ENCODE peak calls at places on chromosomes 5 and 9, in ten cellular contexts. One of them, this sample, is unnamed.

GRCh38 chr5:133799556-133799955 is 168.9 kb downstream of the C5orf15 start:
- DNase-seq in fibroblast of lung: no peak
- DNase-seq in Peyer's patch: no peak
- DNase-seq in vagina: no peak
- DNase-seq in brain microvascular endothelial cell: no peak
- DNase-seq in GM06990: no peak
- DNase-seq in prostate gland: no peak
- DNase-seq in AG04450: no peak
- DNase-seq in ovary: no peak
- DNase-seq in astrocyte of the spinal cord: no peak
- DNase-seq in this sample: no peak

GRCh38 chr5:172497591-172498255 is 43.4 kb upstream of the SH3PXD2B start:
- DNase-seq in GM06990: no peak
- DNase-seq in vagina: peak; percentile 58
- DNase-seq in prostate gland: peak; percentile 2
- DNase-seq in astrocyte of the spinal cord: no peak
- DNase-seq in Peyer's patch: no peak
- DNase-seq in ovary: peak; percentile 5
- DNase-seq in AG04450: no peak
- DNase-seq in brain microvascular endothelial cell: no peak
- DNase-seq in fibroblast of lung: no peak
- DNase-seq in this sample: no peak

GRCh38 chr5:116531635-116532034 is 43.0 kb downstream of the SEMA6A start:
- DNase-seq in vagina: no peak
- DNase-seq in brain microvascular endothelial cell: no peak
- DNase-seq in ovary: no peak
- DNase-seq in astrocyte of the spinal cord: no peak
- DNase-seq in Peyer's patch: no peak
- DNase-seq in prostate gland: no peak
- DNase-seq in AG04450: no peak
- DNase-seq in fibroblast of lung: no peak
- DNase-seq in GM06990: no peak
- DNase-seq in this sample: no peak

GRCh38 chr5:39863926-39864572 is 439.3 kb upstream of the DAB2 start:
- DNase-seq in brain microvascular endothelial cell: no peak
- DNase-seq in Peyer's patch: no peak
- DNase-seq in astrocyte of the spinal cord: no peak
- DNase-seq in vagina: no peak
- DNase-seq in prostate gland: peak; percentile 21
- DNase-seq in GM06990: no peak
- DNase-seq in ovary: no peak
- DNase-seq in AG04450: no peak
- DNase-seq in fibroblast of lung: no peak
- DNase-seq in this sample: no peak

GRCh38 chr5:121189569-121190305 is 661.9 kb upstream of the FTMT start:
- DNase-seq in Peyer's patch: no peak
- DNase-seq in astrocyte of the spinal cord: peak; percentile 79
- DNase-seq in fibroblast of lung: peak; percentile 74
- DNase-seq in vagina: no peak
- DNase-seq in prostate gland: no peak
- DNase-seq in brain microvascular endothelial cell: peak; percentile 63
- DNase-seq in GM06990: no peak
- DNase-seq in ovary: no peak
- DNase-seq in AG04450: peak; percentile 20
- DNase-seq in this sample: no peak

GRCh38 chr5:159619826-159620225 is 289.5 kb upstream of the IL12B start:
- DNase-seq in astrocyte of the spinal cord: no peak
- DNase-seq in fibroblast of lung: no peak
- DNase-seq in AG04450: no peak
- DNase-seq in Peyer's patch: no peak
- DNase-seq in prostate gland: no peak
- DNase-seq in vagina: no peak
- DNase-seq in brain microvascular endothelial cell: no peak
- DNase-seq in GM06990: no peak
- DNase-seq in ovary: no peak
- DNase-seq in this sample: no peak

GRCh38 chr9:129235931-129236331 is 57.9 kb upstream of the IER5L start:
- DNase-seq in prostate gland: no peak
- DNase-seq in GM06990: peak; percentile 46
- DNase-seq in astrocyte of the spinal cord: no peak
- DNase-seq in ovary: no peak
- DNase-seq in fibroblast of lung: no peak
- DNase-seq in Peyer's patch: peak; percentile 66
- DNase-seq in AG04450: no peak
- DNase-seq in vagina: no peak
- DNase-seq in brain microvascular endothelial cell: no peak
- DNase-seq in this sample: no peak

GRCh38 chr9:114266969-114267368 is 55.9 kb upstream of the ORM1 start:
- DNase-seq in vagina: no peak
- DNase-seq in AG04450: no peak
- DNase-seq in fibroblast of lung: no peak
- DNase-seq in GM06990: no peak
- DNase-seq in brain microvascular endothelial cell: no peak
- DNase-seq in Peyer's patch: no peak
- DNase-seq in prostate gland: no peak
- DNase-seq in astrocyte of the spinal cord: peak; percentile 67
- DNase-seq in ovary: no peak
- DNase-seq in this sample: no peak

GRCh38 chr9:127455299-127455992 is 4.1 kb downstream of the LRSAM1 start:
- DNase-seq in vagina: no peak
- DNase-seq in brain microvascular endothelial cell: no peak
- DNase-seq in prostate gland: no peak
- DNase-seq in fibroblast of lung: no peak
- DNase-seq in ovary: no peak
- DNase-seq in GM06990: no peak
- DNase-seq in Peyer's patch: no peak
- DNase-seq in AG04450: no peak
- DNase-seq in astrocyte of the spinal cord: no peak
- DNase-seq in this sample: no peak

GRCh38 chr5:29296548-29296947 is 1896.9 kb upstream of the CDH6 start:
- DNase-seq in vagina: no peak
- DNase-seq in astrocyte of the spinal cord: no peak
- DNase-seq in brain microvascular endothelial cell: no peak
- DNase-seq in ovary: no peak
- DNase-seq in GM06990: peak; percentile 1
- DNase-seq in AG04450: no peak
- DNase-seq in fibroblast of lung: no peak
- DNase-seq in Peyer's patch: no peak
- DNase-seq in prostate gland: no peak
- DNase-seq in this sample: no peak

GRCh38 chr5:81787843-81788242 is 36.9 kb upstream of the SSBP2 start:
- DNase-seq in vagina: no peak
- DNase-seq in fibroblast of lung: peak; percentile 95
- DNase-seq in astrocyte of the spinal cord: peak; percentile 85
- DNase-seq in prostate gland: peak; percentile 62
- DNase-seq in Peyer's patch: peak; percentile 31
- DNase-seq in GM06990: no peak
- DNase-seq in AG04450: peak; percentile 34
- DNase-seq in ovary: peak; percentile 70
- DNase-seq in brain microvascular endothelial cell: peak; percentile 55
- DNase-seq in this sample: peak; percentile 32

GRCh38 chr9:131404987-131405386 is 11.1 kb downstream of the PRRC2B start:
- DNase-seq in astrocyte of the spinal cord: no peak
- DNase-seq in fibroblast of lung: no peak
- DNase-seq in prostate gland: no peak
- DNase-seq in brain microvascular endothelial cell: no peak
- DNase-seq in Peyer's patch: no peak
- DNase-seq in GM06990: no peak
- DNase-seq in AG04450: no peak
- DNase-seq in vagina: no peak
- DNase-seq in ovary: no peak
- DNase-seq in this sample: no peak
- H3K4me3 ChIP-seq in astrocyte of the spinal cord: no peak overlapping the region
- H3K4me3 ChIP-seq in fibroblast of lung: peak overlapping the region; percentile 2
- H3K4me3 ChIP-seq in prostate gland: no peak overlapping the region
- H3K4me3 ChIP-seq in brain microvascular endothelial cell: no peak overlapping the region
- H3K4me3 ChIP-seq in Peyer's patch: no peak overlapping the region
- H3K4me3 ChIP-seq in GM06990: no peak overlapping the region
- H3K4me3 ChIP-seq in AG04450: peak overlapping the region; percentile 4
- H3K4me3 ChIP-seq in vagina: no peak overlapping the region
- H3K4me3 ChIP-seq in ovary: no peak overlapping the region
- H3K4me3 ChIP-seq in this sample: no peak overlapping the region

GRCh38 chr5:139383993-139384590 is 995 bp upstream of the SLC23A1 start:
- DNase-seq in Peyer's patch: no peak
- DNase-seq in GM06990: no peak
- DNase-seq in prostate gland: peak; percentile 69
- DNase-seq in fibroblast of lung: no peak
- DNase-seq in ovary: no peak
- DNase-seq in vagina: no peak
- DNase-seq in astrocyte of the spinal cord: no peak
- DNase-seq in AG04450: no peak
- DNase-seq in brain microvascular endothelial cell: no peak
- DNase-seq in this sample: no peak

GRCh38 chr5:139383275-139383992 is at the start of gene SLC23A1:
- DNase-seq in prostate gland: no peak
- DNase-seq in astrocyte of the spinal cord: no peak
- DNase-seq in brain microvascular endothelial cell: no peak
- DNase-seq in AG04450: no peak
- DNase-seq in Peyer's patch: no peak
- DNase-seq in GM06990: no peak
- DNase-seq in ovary: no peak
- DNase-seq in vagina: no peak
- DNase-seq in fibroblast of lung: no peak
- DNase-seq in this sample: no peak

GRCh38 chr5:139386039-139386438 is 2.9 kb upstream of the SLC23A1 start:
- DNase-seq in prostate gland: no peak
- DNase-seq in fibroblast of lung: no peak
- DNase-seq in astrocyte of the spinal cord: no peak
- DNase-seq in Peyer's patch: no peak
- DNase-seq in vagina: no peak
- DNase-seq in GM06990: no peak
- DNase-seq in brain microvascular endothelial cell: no peak
- DNase-seq in ovary: no peak
- DNase-seq in AG04450: no peak
- DNase-seq in this sample: no peak

GRCh38 chr5:139384591-139385051 is 1.5 kb upstream of the SLC23A1 start:
- DNase-seq in brain microvascular endothelial cell: no peak
- DNase-seq in Peyer's patch: no peak
- DNase-seq in prostate gland: no peak
- DNase-seq in GM06990: no peak
- DNase-seq in astrocyte of the spinal cord: no peak
- DNase-seq in vagina: no peak
- DNase-seq in AG04450: no peak
- DNase-seq in fibroblast of lung: no peak
- DNase-seq in ovary: no peak
- DNase-seq in this sample: no peak

DNA sequence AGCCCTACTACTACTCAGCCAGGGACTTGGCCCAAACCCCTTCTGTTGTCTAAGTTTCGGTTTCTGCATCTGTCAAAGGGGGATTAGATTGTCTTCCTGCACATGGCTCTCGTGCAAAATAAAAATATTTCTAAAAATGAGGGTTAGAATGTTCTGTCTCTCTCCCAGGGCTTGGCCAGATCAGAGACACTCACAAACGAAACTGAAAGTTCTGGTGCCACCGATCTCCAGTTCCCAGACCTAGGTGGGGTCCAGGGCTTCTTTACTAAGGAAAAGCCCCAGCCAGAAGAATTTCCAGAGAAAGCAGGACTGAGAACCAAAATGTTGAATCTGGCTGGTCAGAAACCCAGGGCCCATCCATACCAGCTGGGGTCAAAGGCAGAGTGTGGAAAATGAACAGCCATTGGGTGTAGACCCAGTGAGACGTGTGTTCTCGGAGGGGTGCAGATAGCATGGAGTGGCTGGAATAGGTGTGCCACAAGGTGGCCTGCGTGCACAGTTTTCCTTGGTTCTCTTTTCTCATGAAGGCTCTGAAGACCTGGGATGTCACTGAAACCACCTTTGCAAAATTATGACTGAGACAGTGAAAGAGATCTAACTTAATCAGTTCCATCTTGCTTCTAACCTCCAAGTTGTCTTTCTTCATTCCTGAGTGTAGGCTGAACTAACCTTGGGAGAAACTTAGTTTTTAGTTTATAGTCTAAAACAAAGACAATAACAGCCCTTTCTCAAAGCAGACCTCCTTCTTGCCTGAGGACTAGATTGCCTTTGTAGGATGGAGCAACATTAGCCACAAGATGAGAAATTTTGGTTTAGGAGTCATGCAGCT is 2.2 kb upstream of the SLC23A1 start:
- DNase-seq in fibroblast of lung: no peak
- DNase-seq in vagina: no peak
- DNase-seq in prostate gland: no peak
- DNase-seq in AG04450: no peak
- DNase-seq in ovary: no peak
- DNase-seq in astrocyte of the spinal cord: no peak
- DNase-seq in brain microvascular endothelial cell: no peak
- DNase-seq in Peyer's patch: no peak
- DNase-seq in GM06990: no peak
- DNase-seq in this sample: no peak
- TF ChIP-seq CTCF in fibroblast of lung: no peak
- TF ChIP-seq CTCF in vagina: no peak
- TF ChIP-seq CTCF in prostate gland: peak; percentile 29
- TF ChIP-seq CTCF in AG04450: no peak
- TF ChIP-seq CTCF in ovary: no peak
- TF ChIP-seq CTCF in astrocyte of the spinal cord: no peak
- TF ChIP-seq CTCF in brain microvascular endothelial cell: peak; percentile 8
- TF ChIP-seq CTCF in Peyer's patch: peak; percentile 59
- TF ChIP-seq CTCF in GM06990: peak; percentile 18
- TF ChIP-seq CTCF in this sample: no peak

DNA sequence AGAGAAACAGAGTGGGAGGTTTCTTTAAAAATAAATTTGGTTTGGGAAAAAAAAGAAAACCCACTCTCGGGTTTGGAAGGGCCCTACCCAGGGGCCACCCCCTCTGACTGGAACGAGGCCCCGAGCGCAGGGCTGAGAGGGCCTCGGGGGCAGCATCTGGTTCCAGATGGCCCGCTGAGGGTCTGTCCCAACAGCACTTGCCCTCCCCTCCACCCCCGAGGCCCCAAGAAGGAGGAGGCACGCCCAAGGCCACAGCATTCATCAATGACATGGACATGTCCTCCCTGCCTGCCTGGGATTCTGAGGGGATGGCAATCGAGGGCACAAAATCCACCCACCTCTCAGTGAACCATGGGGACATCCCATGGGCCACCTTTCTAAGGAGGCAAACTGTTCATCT is 31.5 kb downstream of the SARDH start:
- DNase-seq in Peyer's patch: no peak
- DNase-seq in ovary: no peak
- DNase-seq in vagina: no peak
- DNase-seq in brain microvascular endothelial cell: no peak
- DNase-seq in astrocyte of the spinal cord: no peak
- DNase-seq in GM06990: no peak
- DNase-seq in AG04450: no peak
- DNase-seq in prostate gland: no peak
- DNase-seq in fibroblast of lung: peak; percentile 12
- DNase-seq in this sample: no peak
- H3K4me3 ChIP-seq in Peyer's patch: no peak overlapping the region
- H3K4me3 ChIP-seq in ovary: no peak overlapping the region
- H3K4me3 ChIP-seq in vagina: no peak overlapping the region
- H3K4me3 ChIP-seq in brain microvascular endothelial cell: no peak overlapping the region
- H3K4me3 ChIP-seq in astrocyte of the spinal cord: no peak overlapping the region
- H3K4me3 ChIP-seq in GM06990: no peak overlapping the region
- H3K4me3 ChIP-seq in AG04450: no peak overlapping the region
- H3K4me3 ChIP-seq in prostate gland: no peak overlapping the region
- H3K4me3 ChIP-seq in fibroblast of lung: no peak overlapping the region
- H3K4me3 ChIP-seq in this sample: no peak overlapping the region

GRCh38 chr5:38680094-38680765 is 123.8 kb upstream of the LIFR start:
- DNase-seq in astrocyte of the spinal cord: no peak
- DNase-seq in brain microvascular endothelial cell: no peak
- DNase-seq in prostate gland: no peak
- DNase-seq in Peyer's patch: no peak
- DNase-seq in ovary: no peak
- DNase-seq in fibroblast of lung: no peak
- DNase-seq in vagina: no peak
- DNase-seq in AG04450: no peak
- DNase-seq in GM06990: no peak
- DNase-seq in this sample: no peak
- TF ChIP-seq CTCF in astrocyte of the spinal cord: no peak
- TF ChIP-seq CTCF in brain microvascular endothelial cell: no peak
- TF ChIP-seq CTCF in prostate gland: no peak
- TF ChIP-seq CTCF in Peyer's patch: no peak
- TF ChIP-seq CTCF in ovary: no peak
- TF ChIP-seq CTCF in fibroblast of lung: no peak
- TF ChIP-seq CTCF in vagina: no peak
- TF ChIP-seq CTCF in AG04450: no peak
- TF ChIP-seq CTCF in GM06990: no peak
- TF ChIP-seq CTCF in this sample: no peak